ENCODE peak calls at places on chromosomes 1 and 21, in seven cellular contexts. G is CD8-positive, alpha-beta T cell; I is colonic mucosa; V is right lobe of liver; O is body of pancreas; U is WERI-Rb-1; B is SJSA1. N is an unnamed sample.

GRCh38 chr21:43717967-43718871 is 710 bp upstream of the PDXK start:
- DNase-seq in G (no peak), I (no peak), U (no peak), V (no peak), B (no peak), O (no peak), N (no peak)

GRCh38 chr1:19337289-19337688 is 25.2 kb downstream of the SLC66A1 start:
- DNase-seq in B (no peak), I (no peak), U (no peak), O (no peak), G (no peak), V (no peak), N (no peak)

GRCh38 chr1:57982852-57983251 is 559.0 kb upstream of the DAB1 start:
- DNase-seq in G (no peak), U (no peak), I (no peak), B (no peak), V (no peak), O (no peak), N (no peak)

GRCh38 chr1:216293673-216294072 is 129.6 kb downstream of the USH2A start:
- DNase-seq in G (no peak), O (no peak), V (no peak), B (no peak), I (no peak), U (no peak), N (no peak)

GRCh38 chr1:7621334-7622219 is 149.5 kb upstream of the VAMP3 start:
- DNase-seq in G (no peak), U (no peak), B (no peak), V (no peak), I (no peak), O (no peak), N (no peak)

GRCh38 chr1:156832434-156832833 is 15.8 kb upstream of the SH2D2A start:
- DNase-seq in V (no peak), B (no peak), I (no peak), O (no peak), G (no peak), U (no peak), N (no peak)

GRCh38 chr1:84698151-84698651 is 7.9 kb upstream of the SSX2IP start:
- DNase-seq in B (no peak), U (no peak), I (no peak), G (no peak), O (no peak), V (no peak), N (no peak)

GRCh38 chr1:15739745-15740144 is 2.6 kb upstream of the TMEM82 start:
- DNase-seq in I (no peak), O (no peak), B (no peak), G (no peak), U (peak; percentile 49), V (no peak), N (no peak)

GRCh38 chr1:206468571-206468970 is 1.7 kb upstream of the IKBKE start:
- DNase-seq in G (no peak), B (no peak), U (no peak), I (no peak), V (no peak), O (no peak), N (no peak)

GRCh38 chr1:23909412-23909811 is 3.8 kb downstream of the CNR2 start:
- DNase-seq in G (no peak), B (no peak), O (no peak), V (no peak), I (no peak), U (no peak), N (no peak)

GRCh38 chr1:64304744-64305143 is 101.3 kb downstream of the UBE2U start:
- DNase-seq in I (no peak), U (no peak), O (no peak), G (no peak), B (no peak), V (no peak), N (no peak)

GRCh38 chr1:159473335-159473734 is 33.8 kb downstream of the OR10J1 start:
- DNase-seq in I (no peak), V (no peak), B (no peak), U (no peak), O (no peak), G (no peak), N (no peak)

GRCh38 chr1:66623812-66624211 is 89.9 kb downstream of the SGIP1 start:
- DNase-seq in V (no peak), O (no peak), B (no peak), I (no peak), G (no peak), U (no peak), N (no peak)

GRCh38 chr21:43654806-43655489 is 4.3 kb downstream of the HSF2BP start:
- DNase-seq in I (no peak), B (peak; percentile 61), V (no peak), O (no peak), U (no peak), G (no peak), N (no peak)

GRCh38 chr1:55168353-55168752 is 46.8 kb downstream of the USP24 start:
- DNase-seq in V (no peak), I (no peak), O (no peak), G (no peak), U (no peak), B (no peak), N (no peak)

GRCh38 chr1:43534256-43534655 is 3.6 kb downstream of the PTPRF start:
- DNase-seq in B (no peak), V (no peak), I (no peak), G (no peak), U (no peak), O (no peak), N (no peak)

GRCh38 chr1:27379564-27380132 is 3.5 kb downstream of the CD164L2 start:
- DNase-seq in I (no peak), G (no peak), U (no peak), B (no peak), O (no peak), V (no peak), N (no peak)

GRCh38 chr1:196723325-196724185 is 51.1 kb upstream of the CFHR3 start:
- DNase-seq in G (no peak), U (peak; percentile 95), V (no peak), O (peak; percentile 55), I (no peak), B (peak; percentile 65), N (no peak)

GRCh38 chr1:26960625-26960966 is 328 bp upstream of the KDF1 start:
- DNase-seq in I (no peak), V (no peak), G (no peak), B (no peak), U (no peak), O (no peak), N (no peak)

GRCh38 chr1:39229504-39229903 is 25.0 kb downstream of the MACF1 start:
- DNase-seq in I (no peak), U (no peak), O (no peak), G (no peak), V (no peak), B (no peak), N (no peak)

GRCh38 chr1:10635385-10635896 is 160.7 kb downstream of the PEX14 start:
- DNase-seq in I (no peak), V (no peak), G (no peak), B (no peak), O (no peak), U (no peak), N (no peak)

GRCh38 chr1:56376188-56376984 is 203.0 kb downstream of the PLPP3 start:
- DNase-seq in I (no peak), U (no peak), O (no peak), V (no peak), B (no peak), G (no peak), N (peak; percentile 33)

GRCh38 chr1:36599828-36600227 is 117.1 kb upstream of the CSF3R start:
- DNase-seq in B (no peak), I (no peak), O (no peak), U (no peak), G (no peak), V (no peak), N (no peak)

GRCh38 chr1:22877980-22878379 is 94.7 kb downstream of the LACTBL1 start:
- DNase-seq in U (no peak), V (no peak), O (no peak), G (no peak), I (no peak), B (no peak), N (no peak)

GRCh38 chr1:41870076-41870562 is 48.6 kb downstream of the HIVEP3 start:
- DNase-seq in B (peak; percentile 55), U (no peak), I (no peak), O (no peak), V (no peak), G (no peak), N (no peak)

GRCh38 chr21:40623550-40623949 is 223.4 kb downstream of the DSCAM start:
- DNase-seq in V (no peak), I (no peak), G (no peak), U (no peak), O (no peak), B (no peak), N (no peak)
- H3K9me3 ChIP-seq in V (no peaks in the 10 kb centered on the region), I (no peaks in the 10 kb centered on the region), G (no peaks in the 10 kb centered on the region), U (no peaks in the 10 kb centered on the region), O (no peaks in the 10 kb centered on the region), B (no peaks in the 10 kb centered on the region), N (peaks cover 3% of the 10 kb centered on the region)

GRCh38 chr21:31514598-31514997 is 144.9 kb upstream of the SOD1 start:
- DNase-seq in G (no peak), B (no peak), U (no peak), I (no peak), V (no peak), O (peak; percentile 43), N (no peak)
- H3K9me3 ChIP-seq in G (no peaks in the 10 kb centered on the region), B (no peaks in the 10 kb centered on the region), U (no peaks in the 10 kb centered on the region), I (no peaks in the 10 kb centered on the region), V (no peaks in the 10 kb centered on the region), O (no peaks in the 10 kb centered on the region), N (no peaks in the 10 kb centered on the region)

GRCh38 chr21:9735421-9735961 is 785.9 kb upstream of the TPTE start:
- DNase-seq in I (no peak), U (no peak), O (no peak), G (no peak), B (no peak), V (no peak), N (no peak)
- H3K9me3 ChIP-seq in I (peaks cover 13% of the 10 kb centered on the region), U (peaks cover 10% of the 10 kb centered on the region), O (no peaks in the 10 kb centered on the region), G (peaks cover 9% of the 10 kb centered on the region), B (peaks cover 11% of the 10 kb centered on the region), V (no peaks in the 10 kb centered on the region), N (peaks cover 16% of the 10 kb centered on the region)

DNA sequence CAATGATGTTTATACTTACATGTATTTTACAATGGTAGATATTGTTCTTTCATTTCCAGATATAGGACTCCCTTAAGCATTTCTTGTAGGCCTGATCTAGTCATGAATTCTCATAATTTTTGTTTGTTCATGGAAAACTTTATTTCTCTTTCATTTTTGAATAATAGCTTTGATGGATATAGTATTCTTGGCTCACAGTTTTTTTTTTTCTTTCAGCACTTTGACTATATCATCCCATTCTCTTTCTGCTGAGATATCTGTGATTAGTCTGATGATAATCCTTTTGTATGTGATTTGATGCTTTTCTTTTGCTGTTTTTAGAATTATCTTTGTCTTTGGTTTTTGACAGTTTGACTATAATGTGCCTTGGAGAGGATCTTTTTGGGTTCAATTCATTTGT is 24.1 kb upstream of the CHODL start:
- DNase-seq in U (no peak), G (no peak), V (no peak), B (no peak), O (no peak), I (no peak), N (no peak)
- H3K9me3 ChIP-seq in U (peaks cover 9% of the 10 kb centered on the region), G (no peaks in the 10 kb centered on the region), V (no peaks in the 10 kb centered on the region), B (no peaks in the 10 kb centered on the region), O (no peaks in the 10 kb centered on the region), I (no peaks in the 10 kb centered on the region), N (peaks cover 8% of the 10 kb centered on the region)

N was measured in thoracic aorta.